ENCODE peak calls at places on chromosomes 4 and X, in six cellular contexts. G is OCI-LY7, S is PC-3, T is HCT116, Q is GM23248, X is PC-9. U is an unnamed sample. For H3K9me2, the result is how much of the 10 kb centered on the place peaks cover.

GRCh38 chr4:113849771-113850170 is 88.2 kb upstream of the CAMK2D start:
- DNase-seq in G (no peak), S (no peak), T (no peak), Q (peak), X (no peak), U (no peak)

GRCh38 chrX:2545144-2545543 is 44.4 kb upstream of the DHRSX start:
- DNase-seq in G (no peak), S (no peak), T (no peak), Q (no peak), X (no peak), U (no peak)

GRCh38 chr4:3343358-3343757 is 50.5 kb downstream of the RGS12 start:
- DNase-seq in G (no peak), S (no peak), T (no peak), Q (no peak), X (no peak), U (no peak)

GRCh38 chr4:166816901-166817300 is 417.4 kb downstream of the SPOCK3 start:
- DNase-seq in G (no peak), S (no peak), T (peak), Q (no peak), X (no peak), U (no peak)

GRCh38 chr4:38576767-38577166 is 87.2 kb upstream of the KLF3 start:
- DNase-seq in G (no peak), S (no peak), T (no peak), Q (no peak), X (no peak), U (no peak)

GRCh38 chr4:92791876-92792490 is 488.2 kb downstream of the GRID2 start:
- DNase-seq in G (no peak), S (no peak), T (no peak), Q (no peak), X (no peak), U (no peak)

GRCh38 chr4:182698212-182698611 is 219.0 kb downstream of the DCTD start:
- DNase-seq in G (no peak), S (no peak), T (no peak), Q (no peak), X (no peak), U (no peak)

GRCh38 chr4:178275671-178276360 is 833.6 kb upstream of the AGA start:
- DNase-seq in G (no peak), S (no peak), T (no peak), Q (no peak), X (no peak), U (peak)

GRCh38 chr4:18798123-18798522 is 776.6 kb upstream of the LCORL start:
- DNase-seq in G (no peak), S (no peak), T (no peak), Q (no peak), X (no peak), U (no peak)

GRCh38 chrX:12988797-12989196 is 13.9 kb downstream of the TMSB4X start:
- DNase-seq in G (no peak), S (peak), T (peak), Q (peak), X (peak), U (no peak)

GRCh38 chr4:73864365-73864764 is 4.8 kb upstream of the CXCL1 start:
- DNase-seq in G (peak), S (peak), T (no peak), Q (no peak), X (peak), U (peak)

GRCh38 chr4:122052714-122053113 is 99.4 kb upstream of the BLTP1 start:
- DNase-seq in G (no peak), S (no peak), T (no peak), Q (no peak), X (no peak), U (no peak)

GRCh38 chrX:123807825-123808416 is 51.9 kb upstream of the XIAP start:
- DNase-seq in G (no peak), S (no peak), T (no peak), Q (peak), X (no peak), U (no peak)

GRCh38 chr4:166941629-166942028 is 292.7 kb downstream of the SPOCK3 start:
- DNase-seq in G (no peak), S (peak), T (peak), Q (no peak), X (no peak), U (no peak)

GRCh38 chrX:53340852-53341645 is 59.7 kb upstream of the IQSEC2 start:
- DNase-seq in G (no peak), S (no peak), T (no peak), Q (no peak), X (no peak), U (no peak)

GRCh38 chr4:64326507-64326906 is 82.7 kb downstream of the TECRL start:
- DNase-seq in G (no peak), S (no peak), T (no peak), Q (no peak), X (no peak), U (no peak)

GRCh38 chr4:133719098-133719497 is 482.5 kb downstream of the PABPC4L start:
- DNase-seq in G (no peak), S (no peak), T (no peak), Q (no peak), X (no peak), U (no peak)
- H3K9me2 ChIP-seq in G (under half), S (under half), T (under half), Q (under half), X (under half), U (under half)

GRCh38 chrX:134776844-134777370 is 118.6 kb upstream of the PLAC1 start:
- DNase-seq in G (no peak), S (no peak), T (no peak), Q (no peak), X (no peak), U (no peak)
- H3K9me2 ChIP-seq in G (under half), S (under half), T (under half), Q (under half), X (under half), U (under half)

DNA sequence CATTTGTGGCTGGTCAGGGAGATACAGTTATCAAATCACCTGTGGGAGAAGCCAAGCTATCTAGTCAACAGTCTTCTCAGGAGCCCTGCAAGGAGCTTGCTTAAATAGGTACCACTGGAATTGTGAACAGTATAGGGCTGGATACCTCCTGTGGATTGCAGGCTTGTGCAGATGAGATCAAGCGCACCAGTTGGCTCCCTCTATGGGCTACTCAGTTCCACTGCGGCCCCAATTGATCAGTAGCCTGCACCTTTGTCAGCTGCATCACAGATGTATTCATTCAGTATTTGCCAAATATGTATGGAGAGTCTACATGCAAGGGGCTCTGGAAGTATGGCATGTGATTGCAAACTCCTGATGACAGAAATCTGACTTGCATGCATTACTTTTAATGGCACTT is 28.6 kb downstream of the TEX13A start:
- DNase-seq in G (peak), S (peak), T (no peak), Q (peak), X (peak), U (peak)
- H3K9me2 ChIP-seq in G (under half), S (under half), T (under half), Q (under half), X (under half), U (under half)

GRCh38 chr4:1258457-1258856 is 9.5 kb upstream of the CTBP1 start:
- DNase-seq in G (no peak), S (no peak), T (no peak), Q (no peak), X (no peak), U (no peak)
- H3K9me2 ChIP-seq in G (under half), S (under half), T (under half), Q (under half), X (under half), U (under half)

GRCh38 chr4:94342713-94343112 is at the start of gene HPGDS:
- DNase-seq in G (no peak), S (no peak), T (no peak), Q (no peak), X (no peak), U (no peak)

GRCh38 chr4:94339779-94340178 is 2.9 kb downstream of the HPGDS start:
- DNase-seq in G (no peak), S (no peak), T (no peak), Q (no peak), X (no peak), U (no peak)

GRCh38 chr4:94341468-94341867 is 1.2 kb downstream of the HPGDS start:
- DNase-seq in G (no peak), S (no peak), T (no peak), Q (peak), X (no peak), U (no peak)

GRCh38 chr4:94334962-94335361 is 7.7 kb downstream of the HPGDS start:
- DNase-seq in G (no peak), S (peak), T (no peak), Q (peak), X (no peak), U (peak)

DNA sequence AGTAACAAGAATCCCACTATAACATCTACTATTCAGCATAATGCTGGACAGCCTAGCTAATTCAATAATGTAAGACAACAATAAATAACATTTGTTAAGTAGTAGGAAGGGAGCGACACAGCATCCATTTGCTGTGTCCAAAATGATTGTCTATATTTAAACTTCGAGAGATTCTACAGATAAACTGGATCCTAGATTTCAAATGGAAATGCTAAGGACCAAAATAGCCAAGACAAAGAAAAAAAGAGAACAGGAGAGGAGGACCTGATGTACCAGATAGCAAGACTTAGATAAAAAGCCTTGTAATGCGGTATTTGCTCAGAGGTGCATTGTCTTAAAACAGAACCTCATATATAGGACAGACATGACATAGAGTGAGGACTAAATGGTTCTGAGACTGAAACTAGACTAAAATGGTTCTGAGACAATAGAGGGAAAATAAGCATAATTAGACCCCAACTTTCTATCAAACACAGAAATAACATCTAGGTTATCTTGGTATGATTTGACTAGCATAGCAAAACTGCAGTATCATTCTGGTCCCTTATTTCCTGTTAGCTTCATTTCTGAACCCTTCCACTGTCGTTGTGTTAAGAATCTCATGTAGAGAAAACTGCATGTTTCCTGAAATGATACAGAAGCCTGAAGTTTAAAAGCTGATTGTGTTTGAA is 3.8 kb downstream of the HPGDS start:
- DNase-seq in G (no peak), S (no peak), T (no peak), Q (no peak), X (no peak), U (no peak)
- H3K9me2 ChIP-seq in G (under half), S (under half), T (under half), Q (under half), X (under half), U (under half)

GRCh38 chr4:55615008-55615407 is 21.1 kb downstream of the NMU start:
- DNase-seq in G (no peak), S (no peak), T (no peak), Q (no peak), X (no peak), U (no peak)
- H3K9me2 ChIP-seq in G (under half), S (under half), T (under half), Q (under half), X (under half), U (under half)

DNA sequence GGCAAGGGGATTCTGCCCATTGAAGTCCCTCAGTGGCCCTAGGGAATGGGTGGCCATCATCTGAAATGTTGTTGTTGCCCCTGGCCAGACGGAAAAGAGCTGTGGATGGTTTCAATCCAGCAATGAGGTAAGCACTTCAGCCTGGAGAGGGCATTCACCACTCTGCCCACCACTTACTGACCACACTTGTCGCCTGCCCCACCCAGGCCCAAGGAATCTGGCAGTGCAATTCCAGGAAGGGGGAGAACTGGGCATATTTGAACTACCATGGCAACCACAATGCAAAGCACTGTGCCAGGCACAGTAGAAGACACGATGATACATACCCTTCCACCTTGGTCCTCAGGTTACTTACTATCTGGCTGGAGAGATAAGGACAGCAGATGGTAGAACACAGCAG is 161.6 kb downstream of the PDGFRA start:
- DNase-seq in G (no peak), S (no peak), T (no peak), Q (no peak), X (no peak), U (no peak)
- H3K9me2 ChIP-seq in G (under half), S (under half), T (under half), Q (under half), X (under half), U (under half)

U was measured in GM23338.